ENCODE peak calls at places on chromosomes 7 and 10, in six cellular contexts. One of them, this sample, is unnamed.
A peak's percentile ranks its signal among the peaks of the same experiment; 100 is the strongest.

GRCh38 chr7:110779313-110779712 is 311.6 kb upstream of the LRRN3 start:
- DNase-seq in IMR-90: no peak
- DNase-seq in mesendoderm: no peak
- DNase-seq in anterior cingulate cortex: no peak
- DNase-seq in head of caudate nucleus: no peak
- DNase-seq in hepatic stellate cell: no peak
- DNase-seq in this sample: no peak

GRCh38 chr10:122258136-122259074 is 12.7 kb upstream of the BTBD16 start:
- DNase-seq in IMR-90: peak; percentile 69
- DNase-seq in mesendoderm: peak; percentile 64
- DNase-seq in anterior cingulate cortex: no peak
- DNase-seq in head of caudate nucleus: no peak
- DNase-seq in hepatic stellate cell: peak; percentile 41
- DNase-seq in this sample: no peak

GRCh38 chr10:100370976-100371706 is 24.1 kb downstream of the SCD start:
- DNase-seq in IMR-90: peak; percentile 87
- DNase-seq in mesendoderm: peak; percentile 94
- DNase-seq in anterior cingulate cortex: peak; percentile 83
- DNase-seq in head of caudate nucleus: peak; percentile 87
- DNase-seq in hepatic stellate cell: peak; percentile 73
- DNase-seq in this sample: no peak

GRCh38 chr7:47460251-47460989 is 121.5 kb downstream of the TNS3 start:
- DNase-seq in IMR-90: no peak
- DNase-seq in mesendoderm: no peak
- DNase-seq in anterior cingulate cortex: no peak
- DNase-seq in head of caudate nucleus: no peak
- DNase-seq in hepatic stellate cell: no peak
- DNase-seq in this sample: no peak

GRCh38 chr10:13773496-13774170 is 186.9 kb downstream of the PRPF18 start:
- DNase-seq in IMR-90: no peak
- DNase-seq in mesendoderm: no peak
- DNase-seq in anterior cingulate cortex: no peak
- DNase-seq in head of caudate nucleus: no peak
- DNase-seq in hepatic stellate cell: no peak
- DNase-seq in this sample: no peak

GRCh38 chr7:2399848-2400587 is 3.4 kb upstream of the CHST12 start:
- DNase-seq in IMR-90: peak; percentile 95
- DNase-seq in mesendoderm: peak; percentile 62
- DNase-seq in anterior cingulate cortex: peak; percentile 60
- DNase-seq in head of caudate nucleus: peak; percentile 46
- DNase-seq in hepatic stellate cell: peak; percentile 94
- DNase-seq in this sample: no peak

GRCh38 chr7:41006591-41006990 is 696.3 kb downstream of the INHBA start:
- DNase-seq in IMR-90: peak; percentile 44
- DNase-seq in mesendoderm: peak; percentile 16
- DNase-seq in anterior cingulate cortex: no peak
- DNase-seq in head of caudate nucleus: no peak
- DNase-seq in hepatic stellate cell: no peak
- DNase-seq in this sample: no peak

GRCh38 chr10:90125966-90126600 is 424.7 kb downstream of the KIF20B start:
- DNase-seq in IMR-90: no peak
- DNase-seq in mesendoderm: no peak
- DNase-seq in anterior cingulate cortex: no peak
- DNase-seq in head of caudate nucleus: no peak
- DNase-seq in hepatic stellate cell: no peak
- DNase-seq in this sample: no peak

GRCh38 chr7:127158659-127159058 is 94.1 kb downstream of the GRM8 start:
- DNase-seq in IMR-90: no peak
- DNase-seq in mesendoderm: peak; percentile 61
- DNase-seq in anterior cingulate cortex: no peak
- DNase-seq in head of caudate nucleus: no peak
- DNase-seq in hepatic stellate cell: no peak
- DNase-seq in this sample: no peak

GRCh38 chr10:31819393-31819820 is 109.2 kb downstream of the ARHGAP12 start:
- DNase-seq in IMR-90: no peak
- DNase-seq in mesendoderm: peak; percentile 14
- DNase-seq in anterior cingulate cortex: no peak
- DNase-seq in head of caudate nucleus: peak; percentile 24
- DNase-seq in hepatic stellate cell: no peak
- DNase-seq in this sample: no peak

GRCh38 chr7:51344406-51344805 is 27.8 kb upstream of the COBL start:
- DNase-seq in IMR-90: no peak
- DNase-seq in mesendoderm: no peak
- DNase-seq in anterior cingulate cortex: no peak
- DNase-seq in head of caudate nucleus: no peak
- DNase-seq in hepatic stellate cell: no peak
- DNase-seq in this sample: no peak

GRCh38 chr7:4073750-4074149 is 608.3 kb upstream of the FOXK1 start:
- DNase-seq in IMR-90: no peak
- DNase-seq in mesendoderm: no peak
- DNase-seq in anterior cingulate cortex: no peak
- DNase-seq in head of caudate nucleus: no peak
- DNase-seq in hepatic stellate cell: no peak
- DNase-seq in this sample: no peak

GRCh38 chr7:156487811-156488523 is 152.6 kb upstream of the RNF32 start:
- DNase-seq in IMR-90: no peak
- DNase-seq in mesendoderm: no peak
- DNase-seq in anterior cingulate cortex: no peak
- DNase-seq in head of caudate nucleus: no peak
- DNase-seq in hepatic stellate cell: no peak
- DNase-seq in this sample: no peak

GRCh38 chr10:69241575-69241974 is 21.4 kb downstream of the HKDC1 start:
- DNase-seq in IMR-90: no peak
- DNase-seq in mesendoderm: no peak
- DNase-seq in anterior cingulate cortex: no peak
- DNase-seq in head of caudate nucleus: no peak
- DNase-seq in hepatic stellate cell: no peak
- DNase-seq in this sample: no peak

GRCh38 chr7:92695308-92696261 is 105.4 kb upstream of the FAM133B start:
- DNase-seq in IMR-90: peak; percentile 90
- DNase-seq in mesendoderm: peak; percentile 96
- DNase-seq in anterior cingulate cortex: no peak
- DNase-seq in head of caudate nucleus: no peak
- DNase-seq in hepatic stellate cell: peak; percentile 42
- DNase-seq in this sample: no peak

GRCh38 chr7:104123786-104124185 is 84.0 kb downstream of the ORC5 start:
- DNase-seq in IMR-90: peak; percentile 73
- DNase-seq in mesendoderm: no peak
- DNase-seq in anterior cingulate cortex: no peak
- DNase-seq in head of caudate nucleus: no peak
- DNase-seq in hepatic stellate cell: no peak
- DNase-seq in this sample: no peak

GRCh38 chr10:107767185-107767584 is 602.7 kb upstream of the SORCS1 start:
- DNase-seq in IMR-90: no peak
- DNase-seq in mesendoderm: no peak
- DNase-seq in anterior cingulate cortex: no peak
- DNase-seq in head of caudate nucleus: no peak
- DNase-seq in hepatic stellate cell: no peak
- DNase-seq in this sample: no peak